ENCODE peak calls at places on chromosome 7, in seven cellular contexts. I is stimulated activated CD4-positive, alpha-beta T cell treated with anti-CD3 and anti-CD28 coated beads, Interleukin-2, amount 100 ng/mL, for 24 hours; Q is GDM1; A is foreskin keratinocyte; L is activated CD4-positive, alpha-beta T cell treated with anti-CD3 and anti-CD28 coated beads, Interleukin-2, amount 50 U/mL, for 24 hours; K is amygdala; N is SK-N-DZ. B is an unnamed sample.

GRCh38 chr7:155203882-155204691 is 93.6 kb upstream of the INSIG1 start:
- DNase-seq in I (no peak), Q (no peak), A (no peak), L (no peak), K (no peak), N (no peak), B (no peak)

GRCh38 chr7:106344861-106345260 is 60.1 kb upstream of the NAMPT start:
- DNase-seq in I (no peak), Q (no peak), A (no peak), L (no peak), K (no peak), N (no peak), B (no peak)

GRCh38 chr7:128408709-128409434 is 910 bp downstream of the IMPDH1 start:
- DNase-seq in I (no peak), Q (no peak), A (peak), L (no peak), K (no peak), N (peak), B (no peak)

GRCh38 chr7:83648464-83649241 is at the start of gene SEMA3E:
- DNase-seq in I (no peak), Q (no peak), A (peak), L (no peak), K (no peak), N (peak), B (no peak)

GRCh38 chr7:149261321-149261828 is 621 bp upstream of the ZNF783 start:
- DNase-seq in I (no peak), Q (no peak), A (peak), L (peak), K (no peak), N (no peak), B (no peak)

GRCh38 chr7:147879116-147879750 is 711.3 kb upstream of the C7orf33 start:
- DNase-seq in I (no peak), Q (no peak), A (no peak), L (no peak), K (no peak), N (no peak), B (no peak)

GRCh38 chr7:94452257-94452656 is 57.4 kb upstream of the CASD1 start:
- DNase-seq in I (no peak), Q (no peak), A (no peak), L (no peak), K (no peak), N (peak), B (no peak)

GRCh38 chr7:74722045-74722603 is 51.7 kb upstream of the NCF1 start:
- DNase-seq in I (no peak), Q (no peak), A (no peak), L (no peak), K (no peak), N (no peak), B (no peak)

GRCh38 chr7:102916426-102916825 is 3.6 kb downstream of the LRRC17 start:
- DNase-seq in I (no peak), Q (no peak), A (peak), L (no peak), K (no peak), N (no peak), B (no peak)

GRCh38 chr7:141490474-141490873 is 60.7 kb upstream of the AGK start:
- DNase-seq in I (no peak), Q (no peak), A (no peak), L (no peak), K (no peak), N (no peak), B (no peak)

GRCh38 chr7:140019172-140019571 is 43.6 kb downstream of the PARP12 start:
- DNase-seq in I (no peak), Q (no peak), A (no peak), L (no peak), K (no peak), N (no peak), B (no peak)

GRCh38 chr7:12287886-12288285 is 76.8 kb downstream of the TMEM106B start:
- DNase-seq in I (no peak), Q (no peak), A (no peak), L (no peak), K (no peak), N (no peak), B (no peak)

GRCh38 chr7:135877799-135878198 is 99.4 kb downstream of the MTPN start:
- DNase-seq in I (no peak), Q (no peak), A (peak), L (no peak), K (no peak), N (no peak), B (no peak)

GRCh38 chr7:13731643-13732042 is 257.8 kb downstream of the ETV1 start:
- DNase-seq in I (no peak), Q (no peak), A (no peak), L (no peak), K (no peak), N (no peak), B (no peak)

GRCh38 chr7:108525327-108525984 is 479 bp downstream of the PNPLA8 start:
- DNase-seq in I (no peak), Q (peak), A (peak), L (no peak), K (no peak), N (no peak), B (peak)

GRCh38 chr7:129642871-129643515 is 31.5 kb downstream of the NRF1 start:
- DNase-seq in I (no peak), Q (no peak), A (no peak), L (no peak), K (no peak), N (no peak), B (no peak)

GRCh38 chr7:133298080-133298479 is 45.2 kb downstream of the EXOC4 start:
- DNase-seq in I (no peak), Q (no peak), A (no peak), L (no peak), K (no peak), N (no peak), B (no peak)

GRCh38 chr7:13897825-13898224 is 91.6 kb downstream of the ETV1 start:
- DNase-seq in I (no peak), Q (no peak), A (no peak), L (no peak), K (no peak), N (no peak), B (no peak)

GRCh38 chr7:26944486-26944885 is 80.1 kb upstream of the SKAP2 start:
- DNase-seq in I (no peak), Q (no peak), A (no peak), L (no peak), K (no peak), N (no peak), B (no peak)

GRCh38 chr7:138663741-138664710 is 37.1 kb downstream of the SVOPL start:
- DNase-seq in I (no peak), Q (peak), A (peak), L (no peak), K (no peak), N (peak), B (no peak)

GRCh38 chr7:30849565-30849964 is 62.1 kb upstream of the AQP1 start:
- DNase-seq in I (no peak), Q (no peak), A (no peak), L (no peak), K (no peak), N (peak), B (no peak)

GRCh38 chr7:2146676-2147472 is 85.9 kb downstream of the MAD1L1 start:
- DNase-seq in I (no peak), Q (no peak), A (no peak), L (no peak), K (no peak), N (no peak), B (no peak)

GRCh38 chr7:25671087-25671486 is 442.8 kb upstream of the NPVF start:
- DNase-seq in I (no peak), Q (no peak), A (no peak), L (no peak), K (no peak), N (no peak), B (no peak)

GRCh38 chr7:25894902-25895791 is 256.9 kb upstream of the NFE2L3 start:
- DNase-seq in I (peak), Q (peak), A (peak), L (peak), K (no peak), N (no peak), B (peak)

GRCh38 chr7:29177963-29178612 is 16.5 kb upstream of the CHN2 start:
- DNase-seq in I (no peak), Q (peak), A (peak), L (no peak), K (no peak), N (no peak), B (no peak)

GRCh38 chr7:151990567-151990966 is 34.3 kb downstream of the GALNTL5 start:
- DNase-seq in I (no peak), Q (no peak), A (no peak), L (no peak), K (no peak), N (no peak), B (no peak)

GRCh38 chr7:157577061-157577460 is 240.3 kb downstream of the DNAJB6 start:
- DNase-seq in I (no peak), Q (no peak), A (no peak), L (no peak), K (no peak), N (no peak), B (no peak)

GRCh38 chr7:151813445-151813844 is 63.5 kb downstream of the PRKAG2 start:
- DNase-seq in I (no peak), Q (no peak), A (no peak), L (no peak), K (no peak), N (peak), B (no peak)

GRCh38 chr7:107057474-107057833 is 12.9 kb downstream of the PRKAR2B start:
- DNase-seq in I (no peak), Q (no peak), A (no peak), L (no peak), K (no peak), N (no peak), B (no peak)

GRCh38 chr7:24956021-24956420 is 24.0 kb downstream of the OSBPL3 start:
- DNase-seq in I (no peak), Q (no peak), A (peak), L (no peak), K (no peak), N (no peak), B (no peak)

GRCh38 chr7:84078415-84078814 is 116.2 kb downstream of the SEMA3A start:
- DNase-seq in I (no peak), Q (no peak), A (no peak), L (no peak), K (no peak), N (no peak), B (no peak)

GRCh38 chr7:29414216-29414615 is 149.4 kb upstream of the PRR15 start:
- DNase-seq in I (no peak), Q (no peak), A (no peak), L (no peak), K (no peak), N (no peak), B (no peak)

GRCh38 chr7:121394709-121395140 is 1.4 kb downstream of the FAM3C start:
- DNase-seq in I (no peak), Q (no peak), A (no peak), L (no peak), K (no peak), N (no peak), B (peak)

GRCh38 chr7:34430456-34430855 is 227.6 kb upstream of the NPSR1 start:
- DNase-seq in I (no peak), Q (no peak), A (peak), L (no peak), K (no peak), N (no peak), B (no peak)

GRCh38 chr7:71735961-71736556 is 604.1 kb downstream of the GALNT17 start:
- DNase-seq in I (peak), Q (peak), A (peak), L (peak), K (peak), N (peak), B (no peak)